ENCODE peak calls at places on chromosomes 11 and 22, in six cellular contexts. W is omental fat pad, B is Calu3, U is A549, H is brain microvascular endothelial cell, K is lung. M is an unnamed sample.

GRCh38 chr11:46491661-46492331 is 100.2 kb upstream of the CHRM4 start:
- DNase-seq in K (no peak), W (no peak), H (no peak), U (no peak), B (no peak), M (no peak)

GRCh38 chr11:8022876-8023275 is 35.7 kb downstream of the EIF3F start:
- DNase-seq in W (no peak), B (no peak), U (no peak), H (no peak), K (no peak), M (no peak)

GRCh38 chr11:94048310-94048709 is 27.2 kb downstream of the HEPHL1 start:
- DNase-seq in K (no peak), U (no peak), H (no peak), W (no peak), B (no peak), M (no peak)

GRCh38 chr11:104343578-104343977 is 179.6 kb upstream of the PDGFD start:
- DNase-seq in H (no peak), K (no peak), U (peak), B (peak), W (no peak), M (peak)

GRCh38 chr22:17303840-17304779 is 65.2 kb upstream of the CECR2 start:
- DNase-seq in U (no peak), H (no peak), B (no peak), W (no peak), K (peak), M (no peak)

GRCh38 chr11:111954154-111954553 is 17.0 kb downstream of the DIXDC1 start:
- DNase-seq in W (no peak), H (no peak), K (no peak), B (no peak), U (no peak), M (no peak)

GRCh38 chr11:115185931-115186330 is 318.3 kb downstream of the CADM1 start:
- DNase-seq in B (no peak), H (no peak), U (no peak), K (no peak), W (no peak), M (no peak)

GRCh38 chr11:102596578-102596977 is 28.6 kb downstream of the MMP20 start:
- DNase-seq in H (no peak), W (no peak), B (no peak), K (no peak), U (no peak), M (no peak)

GRCh38 chr11:71146846-71147245 is 105.5 kb downstream of the SHANK2 start:
- DNase-seq in H (no peak), U (no peak), W (no peak), B (no peak), K (no peak), M (no peak)

GRCh38 chr11:99952816-99953215 is 734.3 kb upstream of the ARHGAP42 start:
- DNase-seq in U (peak), W (no peak), B (no peak), K (no peak), H (peak), M (peak)

GRCh38 chr22:28955817-28956216 is 72.4 kb downstream of the ZNRF3 start:
- DNase-seq in B (no peak), W (no peak), K (no peak), U (no peak), H (no peak), M (no peak)

GRCh38 chr11:105867742-105868141 is 154.3 kb downstream of the MSANTD4 start:
- DNase-seq in H (no peak), U (no peak), W (no peak), K (no peak), B (no peak), M (peak)

GRCh38 chr11:12137938-12138731 is 27.7 kb downstream of the MICAL2 start:
- DNase-seq in K (no peak), W (no peak), U (peak), H (peak), B (no peak), M (peak)

GRCh38 chr11:83726316-83726715 is 440.1 kb upstream of the CCDC90B start:
- DNase-seq in W (no peak), U (no peak), H (no peak), K (no peak), B (no peak), M (no peak)

GRCh38 chr11:115678942-115679341 is 174.7 kb upstream of the CADM1 start:
- DNase-seq in W (no peak), H (no peak), B (no peak), K (no peak), U (peak), M (no peak)

GRCh38 chr11:61602775-61603569 is 22.1 kb upstream of the SYT7 start:
- DNase-seq in B (peak), U (no peak), W (peak), H (peak), K (peak), M (peak)

GRCh38 chr22:31128156-31128555 is 5.4 kb downstream of the INPP5J start:
- DNase-seq in K (no peak), H (no peak), B (no peak), U (no peak), W (no peak), M (no peak)

GRCh38 chr11:114017723-114018122 is 41.8 kb upstream of the ZBTB16 start:
- DNase-seq in B (no peak), K (no peak), U (peak), W (no peak), H (no peak), M (no peak)

GRCh38 chr11:10352911-10353550 is 48.2 kb downstream of the ADM start:
- DNase-seq in H (no peak), U (no peak), W (no peak), K (no peak), B (no peak), M (no peak)

GRCh38 chr11:41659990-41660389 is 200.5 kb upstream of the LRRC4C start:
- DNase-seq in B (no peak), W (no peak), H (no peak), K (no peak), U (no peak), M (no peak)

GRCh38 chr22:25359601-25360261 is 140.3 kb downstream of the CRYBB2 start:
- DNase-seq in W (no peak), B (no peak), H (no peak), K (no peak), U (no peak), M (no peak)

GRCh38 chr11:133987221-133987620 is 30.5 kb upstream of the IGSF9B start:
- DNase-seq in B (no peak), K (no peak), U (no peak), H (no peak), W (no peak), M (no peak)

GRCh38 chr11:85589373-85589772 is 37.8 kb downstream of the DLG2 start:
- DNase-seq in K (no peak), W (no peak), B (no peak), H (no peak), U (no peak), M (peak)

GRCh38 chr22:21101877-21102638 is 56.3 kb downstream of the LRRC74B start:
- DNase-seq in B (no peak), U (no peak), H (no peak), W (no peak), K (peak), M (no peak)

GRCh38 chr11:65356394-65356972 is 1.9 kb downstream of the TIGD3 start:
- DNase-seq in H (no peak), B (no peak), K (no peak), W (no peak), U (no peak), M (no peak)

GRCh38 chr11:110003426-110003825 is 89.8 kb upstream of the ZC3H12C start:
- DNase-seq in U (no peak), B (no peak), H (no peak), K (no peak), W (no peak), M (peak)

GRCh38 chr11:123490527-123490926 is 60.5 kb downstream of the GRAMD1B start:
- DNase-seq in B (no peak), H (no peak), U (no peak), K (no peak), W (no peak), M (no peak)

GRCh38 chr11:15707971-15708370 is 593.2 kb downstream of the INSC start:
- DNase-seq in U (peak), H (no peak), K (no peak), W (no peak), B (peak), M (peak)

GRCh38 chr11:68266121-68266891 is 5.5 kb downstream of the C11orf24 start:
- DNase-seq in K (no peak), H (no peak), U (no peak), B (no peak), W (no peak), M (no peak)

GRCh38 chr11:112537846-112538330 is 277.2 kb upstream of the PLET1 start:
- DNase-seq in U (no peak), B (no peak), K (no peak), W (no peak), H (no peak), M (peak)

GRCh38 chr11:115201121-115201792 is 303.0 kb downstream of the CADM1 start:
- DNase-seq in K (no peak), H (peak), W (no peak), B (no peak), U (no peak), M (no peak)

GRCh38 chr11:134401825-134402809 is 9.9 kb downstream of the B3GAT1 start:
- DNase-seq in H (no peak), K (no peak), B (no peak), U (no peak), W (no peak), M (no peak)

GRCh38 chr22:43002198-43002577 is 12.8 kb downstream of the PACSIN2 start:
- DNase-seq in U (peak), W (no peak), B (no peak), H (peak), K (no peak), M (peak)

GRCh38 chr22:47275479-47276218 is 513.2 kb downstream of the TBC1D22A start:
- DNase-seq in B (no peak), H (no peak), W (no peak), K (no peak), U (no peak), M (no peak)

GRCh38 chr11:77669848-77670511 is 32.4 kb upstream of the CLNS1A start:
- DNase-seq in K (no peak), W (no peak), U (peak), H (peak), B (no peak), M (peak)

GRCh38 chr22:37778370-37779009 is 29.2 kb upstream of the GCAT start:
- DNase-seq in K (no peak), H (no peak), B (no peak), U (no peak), W (no peak), M (no peak)

GRCh38 chr22:37784829-37785495 is 22.8 kb upstream of the GCAT start:
- DNase-seq in K (no peak), H (no peak), B (peak), U (no peak), W (no peak), M (peak)

GRCh38 chr22:37782340-37783168 is 25.2 kb upstream of the GCAT start:
- DNase-seq in W (no peak), H (no peak), B (peak), K (no peak), U (no peak), M (peak)

GRCh38 chr22:37777122-37777687 is 30.5 kb upstream of the GCAT start:
- DNase-seq in H (peak), K (peak), U (no peak), W (no peak), B (peak), M (peak)

GRCh38 chr22:37781434-37782059 is 26.2 kb upstream of the GCAT start:
- DNase-seq in H (no peak), K (no peak), W (no peak), B (no peak), U (peak), M (no peak)
- TF ChIP-seq CTCF in H (peak), K (no peak), W (no peak), B (peak), U (peak), M (peak)

DNA sequence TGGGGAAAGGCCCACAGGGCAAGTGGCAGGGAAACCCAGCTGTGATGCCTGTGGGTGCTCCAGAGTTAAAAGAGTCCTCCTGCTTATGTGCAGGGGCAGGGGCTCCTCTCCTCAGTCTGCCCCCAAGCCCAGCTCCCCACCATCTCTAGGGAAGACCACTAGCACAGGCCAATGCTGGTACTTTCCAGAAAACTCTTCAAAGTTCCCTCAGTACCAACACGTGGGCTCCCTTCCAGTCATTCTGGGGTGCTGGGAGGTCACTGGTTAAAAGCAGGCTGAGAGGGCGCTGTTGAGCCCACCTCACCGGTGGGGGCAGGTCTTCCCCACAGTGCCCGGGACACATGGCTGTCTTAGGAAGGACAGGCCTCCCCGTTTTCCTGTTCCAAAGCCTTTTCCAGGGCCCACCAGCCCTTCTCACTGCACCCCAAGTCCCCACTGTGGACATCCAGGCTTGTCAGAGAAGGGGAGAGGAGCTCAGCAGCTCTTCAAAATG is 154.6 kb downstream of the TRIM29 start:
- DNase-seq in W (no peak), K (no peak), U (no peak), B (no peak), H (no peak), M (no peak)
- TF ChIP-seq CTCF in W (no peak), K (no peak), U (no peak), B (no peak), H (no peak), M (no peak)

GRCh38 chr22:35432226-35432905 is 32.4 kb downstream of the MCM5 start:
- DNase-seq in W (no peak), H (no peak), U (no peak), B (no peak), K (no peak), M (no peak)

GRCh38 chr22:35431483-35432205 is 31.7 kb downstream of the MCM5 start:
- DNase-seq in K (no peak), U (no peak), H (no peak), B (no peak), W (no peak), M (no peak)

GRCh38 chr22:35426801-35427140 is 26.8 kb downstream of the MCM5 start:
- DNase-seq in H (no peak), K (no peak), U (no peak), W (no peak), B (no peak), M (no peak)

GRCh38 chr22:35434061-35434750 is 34.3 kb downstream of the MCM5 start:
- DNase-seq in B (no peak), U (no peak), K (no peak), W (no peak), H (no peak), M (no peak)

DNA sequence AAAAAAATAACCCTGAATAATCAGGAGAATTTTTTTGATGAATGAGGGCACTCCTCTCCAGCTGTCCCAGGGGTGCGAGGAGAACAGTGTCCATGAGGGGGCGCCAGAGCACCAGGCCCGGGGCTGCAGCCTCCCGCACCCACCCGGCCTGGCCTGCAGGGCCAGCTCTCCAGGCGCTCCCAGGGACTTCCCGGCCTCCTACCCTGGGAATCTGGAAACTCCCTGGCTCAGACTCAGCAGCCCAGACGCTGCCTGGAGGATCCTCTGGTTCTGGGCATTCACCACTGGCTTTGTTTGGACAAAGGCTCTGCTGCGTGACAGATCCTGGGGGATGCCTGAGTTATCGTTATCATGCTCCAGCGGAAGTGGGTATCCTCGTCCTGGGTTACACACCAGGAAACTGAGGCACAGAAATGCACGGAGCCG is 31.0 kb downstream of the MCM5 start:
- DNase-seq in W (peak), B (peak), U (peak), K (peak), H (peak), M (peak)
- TF ChIP-seq CTCF in W (no peak), B (peak), U (peak), K (peak), H (peak), M (peak)

GRCh38 chr11:2885017-2885675 is 429 bp downstream of the CDKN1C start:
- DNase-seq in B (peak), H (no peak), W (no peak), K (no peak), U (peak), M (peak)
- TF ChIP-seq CTCF in B (peak), H (peak), W (no peak), K (no peak), U (peak), M (no peak)

DNA sequence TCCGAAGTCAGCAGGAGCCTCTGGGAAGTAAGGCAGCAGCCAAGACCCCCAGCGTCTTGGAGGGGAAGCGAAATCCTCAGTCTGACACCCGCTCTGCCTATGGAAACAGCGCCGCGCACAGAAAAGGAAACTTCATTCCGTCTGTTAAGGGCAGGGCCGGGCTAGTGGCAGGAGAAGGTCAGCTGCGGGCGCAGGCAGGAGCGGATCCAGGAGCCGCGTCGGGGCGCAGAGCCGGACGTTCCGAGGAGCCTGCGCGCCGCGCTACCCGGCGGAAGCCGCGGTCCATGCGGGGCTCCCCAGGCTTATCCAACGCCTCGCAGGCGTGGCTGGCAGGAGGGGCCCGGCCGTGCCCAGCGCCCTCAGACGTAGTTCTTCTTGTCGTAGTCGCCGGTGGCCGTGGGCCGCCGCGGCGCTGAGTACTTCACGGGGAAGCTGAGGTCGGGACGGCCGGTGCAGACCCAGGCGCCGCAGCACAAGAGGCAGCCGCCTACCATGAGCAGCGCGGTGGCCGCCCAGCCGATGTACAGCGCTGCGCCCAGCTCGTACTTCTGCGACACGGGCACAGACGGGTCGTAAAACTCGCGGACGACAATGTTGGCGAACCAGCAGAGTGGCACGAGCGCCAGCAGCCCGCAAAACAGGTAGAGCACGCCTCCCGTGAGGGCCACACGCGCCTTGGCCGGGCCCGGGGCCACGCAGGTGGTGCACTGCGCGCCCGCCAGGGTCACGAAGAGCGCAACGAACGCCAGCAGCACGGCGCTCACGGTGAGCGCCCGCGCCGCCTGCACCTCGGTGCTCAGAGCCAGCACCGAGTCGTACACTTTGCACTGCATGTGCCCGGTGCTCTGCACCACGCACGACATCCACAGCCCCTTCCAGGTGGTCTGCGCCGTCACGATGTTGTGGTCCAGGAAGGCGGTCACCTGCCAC is 705 bp downstream of the CLDN5 start:
- DNase-seq in W (no peak), B (no peak), U (no peak), K (no peak), H (no peak), M (peak)
- TF ChIP-seq CTCF in W (no peak), B (no peak), U (no peak), K (no peak), H (no peak), M (no peak)